ENCODE peak calls at places on chromosomes 16 and 17, in five cellular contexts. X is stimulated activated CD8-positive, alpha-beta memory T cell treated with anti-CD3 and anti-CD28 coated beads, Interleukin-15, amount 100 ng/mL, for 4 hours; S is PC-3; T is NCI-H1930; E is retina. P is an unnamed sample.

GRCh38 chr17:77214743-77215142 is 74.0 kb downstream of the SEC14L1 start:
- DNase-seq in S (peak), E (peak), T (no peak), X (no peak), P (peak)

GRCh38 chr17:50094243-50094752 is 853 bp upstream of the PDK2 start:
- DNase-seq in S (peak), E (peak), X (peak), T (peak), P (peak)

GRCh38 chr17:49217651-49218413 is 7.3 kb downstream of the ABI3 start:
- DNase-seq in X (peak), S (no peak), E (no peak), T (no peak), P (no peak)

GRCh38 chr17:80901319-80901718 is 90.3 kb upstream of the CHMP6 start:
- DNase-seq in S (no peak), E (no peak), X (no peak), T (no peak), P (no peak)

GRCh38 chr17:48385303-48385702 is 44.7 kb downstream of the SKAP1 start:
- DNase-seq in X (no peak), S (no peak), T (no peak), E (no peak), P (no peak)

GRCh38 chr16:15484662-15485061 is 50.3 kb downstream of the BMERB1 start:
- DNase-seq in S (no peak), T (no peak), E (no peak), X (no peak), P (no peak)

GRCh38 chr17:32588982-32589381 is 102.2 kb downstream of the CDK5R1 start:
- DNase-seq in E (no peak), S (peak), T (no peak), X (no peak), P (peak)

GRCh38 chr17:2615882-2616281 is 22.4 kb downstream of the PAFAH1B1 start:
- DNase-seq in X (no peak), S (no peak), T (no peak), E (no peak), P (no peak)

GRCh38 chr16:391885-392335 is 5.1 kb upstream of the NME4 start:
- DNase-seq in S (peak), X (peak), E (peak), T (no peak), P (peak)

GRCh38 chr17:3256575-3256974 is 41.6 kb downstream of the OR3A1 start:
- DNase-seq in S (no peak), X (no peak), E (no peak), T (no peak), P (no peak)

GRCh38 chr17:72270530-72270929 is 149.7 kb downstream of the SOX9 start:
- DNase-seq in S (peak), T (peak), E (peak), X (no peak), P (peak)

GRCh38 chr17:34633351-34633750 is 54.0 kb downstream of the TMEM132E start:
- DNase-seq in T (no peak), E (no peak), X (no peak), S (no peak), P (no peak)

GRCh38 chr17:13194887-13195286 is 177.1 kb upstream of the ELAC2 start:
- DNase-seq in X (no peak), S (no peak), E (no peak), T (no peak), P (no peak)

GRCh38 chr17:46143827-46144236 is 49.4 kb downstream of the KANSL1 start:
- DNase-seq in T (no peak), X (no peak), E (no peak), S (no peak), P (no peak)

GRCh38 chr17:77110006-77110374 is 30.8 kb upstream of the SEC14L1 start:
- DNase-seq in X (no peak), E (peak), S (peak), T (no peak), P (no peak)

GRCh38 chr16:72848759-72849664 is 198.9 kb downstream of the ZFHX3 start:
- DNase-seq in X (no peak), S (peak), T (peak), E (peak), P (peak)

GRCh38 chr16:80743273-80743672 is 61.1 kb downstream of the CDYL2 start:
- DNase-seq in T (no peak), E (no peak), S (no peak), X (no peak), P (no peak)

GRCh38 chr16:30768583-30769181 is 6.6 kb downstream of the RNF40 start:
- DNase-seq in X (no peak), T (no peak), S (no peak), E (no peak), P (no peak)

GRCh38 chr16:86509759-86510464 is 415 bp upstream of the FOXF1 start:
- DNase-seq in E (peak), T (no peak), X (no peak), S (no peak), P (no peak)

GRCh38 chr16:72241930-72242329 is 70.0 kb upstream of the PMFBP1 start:
- DNase-seq in X (no peak), S (peak), E (peak), T (peak), P (peak)

GRCh38 chr16:716250-716607 is 1.3 kb downstream of the METRN start:
- DNase-seq in X (no peak), S (no peak), T (no peak), E (peak), P (peak)

GRCh38 chr16:4115209-4115940 is 867 bp downstream of the ADCY9 start:
- DNase-seq in T (peak), S (peak), E (peak), X (no peak), P (no peak)

GRCh38 chr16:88464447-88465318 is 11.6 kb downstream of the ZFPM1 start:
- DNase-seq in S (no peak), X (no peak), E (no peak), T (no peak), P (no peak)

GRCh38 chr16:89847930-89848297 is 19.6 kb downstream of the SPIRE2 start:
- DNase-seq in E (no peak), S (no peak), T (no peak), X (no peak), P (peak)

GRCh38 chr16:57260294-57260929 is 15.4 kb downstream of the ARL2BP start:
- DNase-seq in S (peak), T (no peak), E (peak), X (no peak), P (no peak)

GRCh38 chr17:9256361-9256943 is 235.1 kb downstream of the NTN1 start:
- DNase-seq in X (no peak), E (no peak), S (no peak), T (no peak), P (no peak)

GRCh38 chr16:3457434-3458252 is 14.2 kb downstream of the NAA60 start:
- DNase-seq in S (peak), X (peak), E (peak), T (peak), P (peak)

GRCh38 chr17:63592797-63593196 is 7.9 kb upstream of the TACO1 start:
- DNase-seq in X (no peak), E (no peak), S (no peak), T (no peak), P (no peak)

GRCh38 chr17:40063034-40063765 is 435 bp downstream of the THRA start:
- DNase-seq in S (no peak), X (no peak), E (peak), T (peak), P (peak)

GRCh38 chr17:27980035-27980434 is 62.4 kb upstream of the NLK start:
- DNase-seq in X (no peak), E (no peak), T (no peak), S (peak), P (no peak)

P was measured in HT-29.